ENCODE peak calls at places on chromosomes 11 and 22, in ten cellular contexts. C is SK-N-SH; D is CD8-positive, alpha-beta T cell; N is mesendoderm; R is upper lobe of left lung; T is GM23248; V is CD4-positive, CD25-positive, alpha-beta regulatory T cell; X is SJSA1; K is aorta; Y is transverse colon. F is an unnamed sample. For H3K27me3 and H3K4me1, the result is how much of the 10 kb centered on the place peaks cover.

GRCh38 chr22:38462960-38463784 is 4.7 kb upstream of the KDELR3 start:
- DNase-seq in C (no peak), D (no peak), N (peak), R (no peak), T (no peak), V (no peak), X (no peak), K (no peak), Y (no peak), F (peak)

GRCh38 chr11:108037636-108038035 is 28.9 kb downstream of the CUL5 start:
- DNase-seq in C (no peak), D (no peak), N (no peak), R (no peak), T (peak), V (no peak), X (no peak), K (no peak), Y (no peak), F (no peak)

GRCh38 chr11:65553301-65554001 is 4.7 kb downstream of the LTBP3 start:
- DNase-seq in C (no peak), D (peak), N (peak), R (no peak), T (no peak), V (peak), X (no peak), K (no peak), Y (peak), F (no peak)

GRCh38 chr11:76686261-76687079 is 15.9 kb upstream of the LRRC32 start:
- DNase-seq in C (no peak), D (no peak), N (no peak), R (no peak), T (no peak), V (peak), X (no peak), K (no peak), Y (no peak), F (no peak)

GRCh38 chr11:132999519-132999918 is 532.8 kb downstream of the OPCML start:
- DNase-seq in C (no peak), D (no peak), N (no peak), R (no peak), T (no peak), V (no peak), X (no peak), K (no peak), Y (no peak), F (no peak)

GRCh38 chr22:50507421-50507990 is at the start of gene LMF2:
- DNase-seq in C (peak), D (peak), N (no peak), R (peak), T (peak), V (peak), X (peak), K (peak), Y (peak), F (peak)

GRCh38 chr11:114131366-114131963 is 72.0 kb downstream of the ZBTB16 start:
- DNase-seq in C (no peak), D (no peak), N (no peak), R (no peak), T (no peak), V (peak), X (no peak), K (no peak), Y (peak), F (no peak)

GRCh38 chr11:47908198-47908597 is 60.0 kb upstream of the NUP160 start:
- DNase-seq in C (no peak), D (no peak), N (no peak), R (no peak), T (peak), V (peak), X (no peak), K (no peak), Y (no peak), F (no peak)

GRCh38 chr11:95229199-95230053 is 1.6 kb downstream of the SESN3 start:
- DNase-seq in C (peak), D (no peak), N (no peak), R (no peak), T (peak), V (peak), X (no peak), K (no peak), Y (no peak), F (no peak)

GRCh38 chr11:2115308-2115707 is 23.9 kb downstream of the IGF2 start:
- DNase-seq in C (no peak), D (no peak), N (no peak), R (no peak), T (no peak), V (no peak), X (no peak), K (no peak), Y (no peak), F (no peak)

GRCh38 chr22:30047364-30047738 is 32.9 kb upstream of the HORMAD2 start:
- DNase-seq in C (no peak), D (peak), N (peak), R (no peak), T (no peak), V (peak), X (no peak), K (no peak), Y (no peak), F (no peak)

GRCh38 chr11:3058753-3059664 is 1.8 kb upstream of the CARS1 start:
- DNase-seq in C (no peak), D (no peak), N (peak), R (peak), T (peak), V (no peak), X (peak), K (peak), Y (no peak), F (no peak)

GRCh38 chr22:35956850-35957249 is 71.8 kb downstream of the RBFOX2 start:
- DNase-seq in C (no peak), D (no peak), N (no peak), R (no peak), T (no peak), V (no peak), X (no peak), K (no peak), Y (no peak), F (no peak)

GRCh38 chr11:107705027-107705426 is 6.8 kb downstream of the SLN start:
- DNase-seq in C (no peak), D (no peak), N (no peak), R (no peak), T (peak), V (no peak), X (peak), K (no peak), Y (no peak), F (no peak)

GRCh38 chr11:94103476-94103875 is 25.2 kb upstream of the PANX1 start:
- DNase-seq in C (no peak), D (no peak), N (no peak), R (no peak), T (no peak), V (no peak), X (no peak), K (no peak), Y (no peak), F (no peak)

GRCh38 chr11:111934301-111934700 is 2.8 kb upstream of the DIXDC1 start:
- DNase-seq in C (no peak), D (no peak), N (no peak), R (no peak), T (no peak), V (no peak), X (no peak), K (no peak), Y (no peak), F (no peak)

GRCh38 chr11:125946712-125947418 is 1.0 kb downstream of the VSIG10L2 start:
- DNase-seq in C (no peak), D (no peak), N (no peak), R (no peak), T (no peak), V (no peak), X (no peak), K (no peak), Y (no peak), F (peak)

GRCh38 chr11:70397336-70397982 is 870 bp upstream of the CTTN start:
- DNase-seq in C (peak), D (no peak), N (peak), R (no peak), T (no peak), V (no peak), X (no peak), K (peak), Y (peak), F (no peak)

GRCh38 chr11:114061053-114062049 is 1.8 kb downstream of the ZBTB16 start:
- DNase-seq in C (peak), D (no peak), N (no peak), R (peak), T (peak), V (no peak), X (no peak), K (no peak), Y (no peak), F (peak)

GRCh38 chr11:96267001-96267489 is 76.0 kb downstream of the MAML2 start:
- DNase-seq in C (no peak), D (no peak), N (no peak), R (no peak), T (peak), V (no peak), X (no peak), K (no peak), Y (no peak), F (no peak)

GRCh38 chr11:58999291-58999680 is 60.0 kb downstream of the GLYATL1 start:
- DNase-seq in C (no peak), D (no peak), N (no peak), R (no peak), T (no peak), V (no peak), X (no peak), K (no peak), Y (no peak), F (no peak)

GRCh38 chr22:47540011-47540410 is 777.6 kb downstream of the TBC1D22A start:
- DNase-seq in C (no peak), D (no peak), N (no peak), R (no peak), T (no peak), V (no peak), X (no peak), K (no peak), Y (no peak), F (no peak)
- H3K27me3 ChIP-seq in C (under half), D (under half), N (under half), R (under half), T (under half), V (under half), X (under half), K (under half), Y (under half), F (under half)

DNA sequence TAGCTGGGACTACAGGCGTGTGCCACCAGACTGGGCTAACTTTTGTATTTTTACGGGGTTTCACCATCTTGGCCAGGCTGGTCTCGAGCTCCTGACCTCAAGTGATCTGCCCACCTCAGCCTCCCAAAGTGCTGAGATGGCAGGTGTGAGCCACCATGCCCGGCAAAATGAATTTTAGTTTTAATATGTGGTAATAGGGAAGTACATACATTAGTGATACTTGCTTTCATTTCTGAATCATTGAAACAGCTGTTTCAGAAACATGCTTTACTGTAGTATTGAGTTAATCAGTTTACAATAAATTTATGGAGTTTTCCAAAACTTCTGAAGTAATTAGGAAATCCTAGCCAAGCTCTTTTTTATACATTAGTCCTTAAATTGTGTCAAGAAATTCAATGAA is 15.6 kb downstream of the PCF11 start:
- DNase-seq in C (no peak), D (no peak), N (no peak), R (no peak), T (no peak), V (no peak), X (no peak), K (no peak), Y (no peak), F (no peak)
- H3K4me1 ChIP-seq in C (under half), D (half or more), N (under half), R (half or more), T (under half), V (half or more), X (under half), K (under half), Y (under half), F (half or more)

GRCh38 chr11:8822476-8822875 is 88.5 kb upstream of the AKIP1 start:
- DNase-seq in C (no peak), D (no peak), N (peak), R (no peak), T (no peak), V (no peak), X (no peak), K (no peak), Y (no peak), F (no peak)
- H3K27ac ChIP-seq in C (no peak), D (no peak), N (no peak), R (no peak), T (no peak), V (no peak), X (no peak), K (no peak), Y (no peak), F (no peak)

DNA sequence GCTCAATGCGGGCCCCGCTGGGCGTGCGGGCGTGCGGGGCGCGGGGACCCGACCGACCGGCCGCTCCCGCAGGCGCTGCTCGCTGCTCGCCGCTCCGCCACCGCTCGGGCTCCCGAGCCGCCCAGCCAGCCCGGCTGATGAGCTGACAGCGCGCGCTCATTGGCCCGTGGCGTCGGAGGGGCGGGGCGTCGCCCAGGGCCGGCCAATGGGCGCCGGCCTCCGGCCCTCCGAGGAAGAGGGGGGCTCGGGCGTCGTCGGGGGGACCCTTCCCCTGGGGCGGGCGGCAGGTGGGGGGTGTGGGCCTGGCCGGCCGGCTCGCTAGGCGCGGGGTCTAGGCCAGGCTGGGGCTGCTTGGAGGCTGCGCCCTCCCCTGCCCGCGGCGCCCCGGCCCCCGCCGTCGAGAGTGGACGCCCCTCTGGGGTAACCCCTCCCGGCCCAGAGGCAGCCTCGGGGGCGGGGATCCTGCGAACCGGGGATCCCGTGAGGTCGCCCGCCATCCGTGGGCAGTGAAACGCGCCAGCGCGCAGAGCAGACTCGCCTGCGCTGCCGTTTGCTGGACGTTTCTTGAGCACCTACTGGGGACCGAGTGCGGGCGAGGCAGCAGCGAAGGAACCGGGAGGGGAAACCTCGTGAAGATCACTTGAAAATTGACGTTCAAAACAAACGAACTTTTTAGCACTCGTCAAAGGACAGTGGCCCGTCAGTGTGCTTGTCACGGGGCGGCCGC is at the start of gene SCUBE1:
- DNase-seq in C (peak), D (peak), N (peak), R (peak), T (peak), V (peak), X (no peak), K (peak), Y (peak), F (peak)
- H3K27me3 ChIP-seq in C (under half), D (under half), N (under half), R (under half), T (under half), V (under half), X (under half), K (under half), Y (half or more), F (under half)

GRCh38 chr11:20541503-20541902 is 57.9 kb upstream of the SLC6A5 start:
- DNase-seq in C (peak), D (no peak), N (no peak), R (no peak), T (no peak), V (no peak), X (no peak), K (no peak), Y (no peak), F (no peak)
- H3K4me1 ChIP-seq in C (under half), D (under half), N (under half), R (under half), T (under half), V (under half), X (under half), K (under half), Y (under half), F (under half)

DNA sequence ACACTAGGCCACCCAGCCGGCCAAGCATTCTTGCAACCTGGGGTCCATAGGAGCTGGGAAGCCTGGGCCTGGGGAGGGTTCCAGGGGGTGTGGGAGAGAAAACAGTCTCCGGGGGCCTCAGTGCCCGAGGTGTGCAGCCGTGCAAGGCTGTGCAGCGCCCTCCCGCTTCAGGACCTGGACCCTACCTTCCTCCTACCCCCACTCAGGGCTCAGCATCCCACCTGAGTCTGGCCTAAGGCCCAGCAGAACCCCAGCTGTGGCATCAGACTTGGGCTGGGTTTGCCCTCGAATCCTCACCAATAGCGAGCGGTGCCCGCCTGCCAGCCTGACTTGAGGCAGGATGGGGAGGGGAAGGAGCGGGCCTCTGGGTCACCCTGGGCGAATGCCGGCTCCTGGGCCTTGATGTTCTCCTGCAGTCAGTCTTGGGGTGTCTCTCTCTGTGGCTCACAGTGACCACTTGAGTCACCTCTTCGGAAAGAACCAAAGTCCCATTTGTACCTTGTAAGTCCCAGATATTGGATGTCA is 53.6 kb upstream of the PPARA start:
- DNase-seq in C (no peak), D (no peak), N (no peak), R (no peak), T (no peak), V (no peak), X (no peak), K (no peak), Y (no peak), F (no peak)
- H3K27ac ChIP-seq in C (peak), D (no peak), N (no peak), R (no peak), T (peak), V (no peak), X (no peak), K (no peak), Y (no peak), F (peak)

GRCh38 chr11:131372243-131372930 is 2.0 kb downstream of the NTM start:
- DNase-seq in C (peak), D (no peak), N (peak), R (no peak), T (no peak), V (no peak), X (no peak), K (no peak), Y (no peak), F (no peak)
- H3K27me3 ChIP-seq in C (under half), D (under half), N (under half), R (under half), T (half or more), V (under half), X (under half), K (under half), Y (under half), F (under half)

DNA sequence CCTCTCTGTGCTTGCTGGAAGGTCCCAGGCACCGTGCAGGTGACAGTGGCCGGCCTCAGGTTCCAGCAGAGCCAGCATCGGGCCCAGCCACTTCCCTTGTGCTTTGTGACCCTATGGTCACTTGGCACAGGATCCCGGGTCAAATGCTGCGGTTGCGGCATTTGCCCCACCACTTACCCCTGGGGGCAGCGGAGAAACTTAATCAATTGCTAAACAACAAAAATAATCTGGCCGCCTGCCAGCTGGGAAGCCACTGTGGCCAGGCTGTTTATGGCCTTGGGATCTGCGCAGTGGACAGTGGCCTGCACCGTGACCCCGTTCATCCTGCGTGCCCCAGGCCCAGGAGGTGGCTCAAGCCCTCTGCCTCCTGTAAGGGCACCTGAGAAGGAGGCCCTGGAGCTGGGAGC is 65.0 kb downstream of the LRP5 start:
- DNase-seq in C (peak), D (no peak), N (no peak), R (no peak), T (no peak), V (no peak), X (no peak), K (no peak), Y (no peak), F (no peak)
- H3K4me1 ChIP-seq in C (half or more), D (under half), N (under half), R (half or more), T (under half), V (under half), X (under half), K (under half), Y (half or more), F (half or more)

GRCh38 chr11:69003866-69004311 is 9.2 kb downstream of the MRGPRF start:
- DNase-seq in C (no peak), D (no peak), N (no peak), R (no peak), T (no peak), V (no peak), X (no peak), K (peak), Y (no peak), F (peak)
- H3K27ac ChIP-seq in C (no peak), D (no peak), N (no peak), R (no peak), T (no peak), V (no peak), X (no peak), K (no peak), Y (peak), F (no peak)

DNA sequence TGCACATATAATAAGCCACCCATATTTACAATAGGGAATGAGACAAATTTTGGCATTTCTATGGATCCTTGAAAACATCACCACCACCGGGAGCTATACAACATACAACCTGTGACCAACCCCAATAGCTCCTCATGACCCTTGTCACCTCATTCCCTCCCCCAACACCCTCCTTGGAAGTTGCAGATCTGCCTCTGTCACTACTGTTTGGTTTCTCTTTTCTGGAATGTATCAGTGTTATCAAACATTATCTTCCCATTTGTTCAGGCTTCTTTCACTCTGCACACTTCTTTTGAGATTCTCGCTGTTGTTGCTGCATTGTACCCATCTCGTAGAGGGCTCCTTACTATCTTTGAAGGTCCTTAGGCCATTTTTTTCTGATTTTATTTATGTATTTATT is 75.6 kb downstream of the ZNF280B start:
- DNase-seq in C (no peak), D (no peak), N (no peak), R (no peak), T (no peak), V (no peak), X (no peak), K (no peak), Y (no peak), F (no peak)
- H3K27me3 ChIP-seq in C (under half), D (under half), N (under half), R (under half), T (under half), V (under half), X (under half), K (under half), Y (under half), F (under half)